ENCODE peak calls at places on chromosomes 4 and X, in ten cellular contexts. P is glutamatergic neuron; T is RKO; J is activated T-cell treated with anti-CD3 and anti-CD28 coated beads, Interleukin-2, amount 50 U/mL, for 72 hours; K is T-helper 17 cell; C is hypothalamus; R is natural killer cell treated with Interleukin-12 subunit alpha and Interleukin-12 subunit beta and Interleukin-15 and Interleukin-18, amount 100 ng/mL, for 72 hours; I is NCI-H1436; B is activated CD8-positive, alpha-beta memory T cell treated with anti-CD3 and anti-CD28 coated beads for 48 hours; E is hippocampal formation. Y is an unnamed sample.

GRCh38 chr4:83546796-83547195 is 10.9 kb downstream of the GPAT3 start:
- DNase-seq in J (no peak), E (no peak), R (no peak), C (no peak), I (no peak), T (no peak), P (no peak), K (no peak), B (no peak), Y (no peak)

GRCh38 chr4:150394046-150394445 is 187.9 kb upstream of the MAB21L2 start:
- DNase-seq in C (no peak), E (no peak), I (no peak), P (no peak), J (no peak), B (no peak), K (no peak), R (no peak), T (no peak), Y (no peak)

GRCh38 chrX:40281341-40282005 is 183.7 kb upstream of the BCOR start:
- DNase-seq in K (no peak), T (no peak), J (peak; percentile 31), E (no peak), R (no peak), C (no peak), P (no peak), I (no peak), B (no peak), Y (peak; percentile 19)

GRCh38 chrX:115579327-115579726 is 18.4 kb downstream of the PLS3 start:
- DNase-seq in P (no peak), I (no peak), J (no peak), C (no peak), E (no peak), R (no peak), T (no peak), B (no peak), K (no peak), Y (no peak)

GRCh38 chr4:121156822-121157769 is 7.0 kb downstream of the TNIP3 start:
- DNase-seq in K (no peak), I (no peak), B (no peak), E (peak; percentile 5), P (peak; percentile 71), C (peak; percentile 3), R (no peak), T (no peak), J (peak; percentile 33), Y (peak; percentile 46)

GRCh38 chr4:41526628-41527027 is 11.3 kb upstream of the LIMCH1 start:
- DNase-seq in I (no peak), P (no peak), T (no peak), C (no peak), K (no peak), R (no peak), E (no peak), J (no peak), B (no peak), Y (no peak)

GRCh38 chrX:150038356-150038755 is 100.1 kb upstream of the EOLA2 start:
- DNase-seq in C (no peak), E (no peak), B (no peak), P (no peak), I (no peak), T (no peak), K (no peak), R (no peak), J (no peak), Y (no peak)

GRCh38 chr4:7270121-7270520 is 77.8 kb downstream of the SORCS2 start:
- DNase-seq in R (no peak), C (no peak), P (no peak), T (no peak), I (no peak), E (no peak), J (no peak), K (no peak), B (no peak), Y (no peak)

GRCh38 chr4:88514557-88515511 is 8.7 kb downstream of the PYURF start:
- DNase-seq in B (no peak), K (no peak), T (no peak), P (no peak), E (no peak), C (no peak), R (no peak), J (no peak), I (no peak), Y (no peak)

GRCh38 chrX:117641913-117642656 is 474.5 kb downstream of the KLHL13 start:
- DNase-seq in K (no peak), P (no peak), C (no peak), E (no peak), T (no peak), R (no peak), J (no peak), B (no peak), I (no peak), Y (no peak)

GRCh38 chr4:151811403-151811802 is 50.6 kb upstream of the GATB start:
- DNase-seq in T (no peak), E (no peak), P (no peak), R (no peak), C (no peak), B (no peak), K (no peak), J (no peak), I (no peak), Y (no peak)

GRCh38 chr4:156598138-156598681 is 373.4 kb downstream of the PDGFC start:
- DNase-seq in B (no peak), C (no peak), K (no peak), P (no peak), T (no peak), I (no peak), J (no peak), E (no peak), R (no peak), Y (no peak)

GRCh38 chrX:119757979-119758681 is at the start of gene SOWAHD:
- DNase-seq in P (peak; percentile 36), C (peak; percentile 2), I (peak; percentile 23), B (no peak), T (no peak), J (peak; percentile 18), R (no peak), K (peak; percentile 40), E (no peak), Y (peak; percentile 23)

GRCh38 chr4:165328708-165329107 is 1.2 kb downstream of the MSMO1 start:
- DNase-seq in P (no peak), E (peak; percentile 22), T (peak; percentile 67), C (no peak), J (no peak), B (no peak), R (no peak), I (no peak), K (no peak), Y (no peak)

GRCh38 chr4:118729287-118730286 is 44.4 kb downstream of the METTL14 start:
- DNase-seq in C (no peak), K (no peak), P (no peak), B (no peak), J (no peak), T (no peak), I (no peak), R (no peak), E (no peak), Y (no peak)

GRCh38 chr4:7771056-7771455 is 168.6 kb downstream of the AFAP1 start:
- DNase-seq in J (peak; percentile 11), T (no peak), K (no peak), B (no peak), I (no peak), P (no peak), C (no peak), E (no peak), R (no peak), Y (peak; percentile 25)

GRCh38 chr4:3872834-3873313 is 106.7 kb downstream of the ADRA2C start:
- DNase-seq in I (no peak), J (no peak), K (no peak), P (peak; percentile 10), B (no peak), C (no peak), T (no peak), E (no peak), R (no peak), Y (no peak)